ENCODE peak calls at places on chromosomes 7 and 10, in eight cellular contexts. R is neuronal stem cell, X is right cardiac atrium, N is adipocyte, Y is breast epithelium, S is suprapubic skin, E is ascending aorta, F is heart left ventricle. M is an unnamed sample.
A peak's percentile ranks its signal among the peaks of the same experiment; 100 is the strongest.

GRCh38 chr10:12844796-12845524 is 156.6 kb downstream of the CCDC3 start:
- DNase-seq in R (no peak), X (no peak), N (peak; percentile 77), Y (no peak), S (peak; percentile 28), E (peak; percentile 77), F (no peak), M (no peak)

GRCh38 chr10:121307411-121307980 is 290.7 kb downstream of the FGFR2 start:
- DNase-seq in R (no peak), X (no peak), N (no peak), Y (no peak), S (no peak), E (no peak), F (no peak), M (no peak)

GRCh38 chr7:73978681-73979563 is 49.1 kb upstream of the ELN start:
- DNase-seq in R (no peak), X (peak; percentile 62), N (no peak), Y (no peak), S (no peak), E (peak; percentile 75), F (peak; percentile 48), M (no peak)

GRCh38 chr10:44809652-44810051 is 101.5 kb upstream of the TMEM72 start:
- DNase-seq in R (no peak), X (no peak), N (peak; percentile 30), Y (no peak), S (no peak), E (no peak), F (no peak), M (no peak)

GRCh38 chr7:5636914-5637313 is 144.5 kb downstream of the RNF216 start:
- DNase-seq in R (no peak), X (peak; percentile 90), N (peak; percentile 93), Y (no peak), S (peak; percentile 91), E (peak; percentile 93), F (peak; percentile 72), M (peak; percentile 39)

GRCh38 chr10:110344622-110345021 is 39.9 kb upstream of the SMNDC1 start:
- DNase-seq in R (no peak), X (no peak), N (peak; percentile 33), Y (no peak), S (no peak), E (no peak), F (no peak), M (no peak)

GRCh38 chr10:95626468-95626867 is 30.0 kb downstream of the ALDH18A1 start:
- DNase-seq in R (no peak), X (no peak), N (no peak), Y (no peak), S (no peak), E (no peak), F (no peak), M (no peak)

GRCh38 chr10:35502697-35503096 is 102.4 kb upstream of the GJD4 start:
- DNase-seq in R (no peak), X (no peak), N (no peak), Y (no peak), S (no peak), E (no peak), F (no peak), M (no peak)

GRCh38 chr10:19730848-19731247 is 85.4 kb upstream of the PLXDC2 start:
- DNase-seq in R (no peak), X (no peak), N (no peak), Y (no peak), S (no peak), E (no peak), F (no peak), M (no peak)

GRCh38 chr10:29026065-29026797 is 262.6 kb upstream of the LYZL1 start:
- DNase-seq in R (no peak), X (no peak), N (no peak), Y (no peak), S (no peak), E (no peak), F (no peak), M (no peak)

GRCh38 chr7:158373761-158374545 is 213.7 kb downstream of the PTPRN2 start:
- DNase-seq in R (no peak), X (no peak), N (no peak), Y (no peak), S (no peak), E (no peak), F (no peak), M (no peak)

GRCh38 chr7:158372400-158373302 is 215.0 kb downstream of the PTPRN2 start:
- DNase-seq in R (no peak), X (no peak), N (no peak), Y (no peak), S (no peak), E (no peak), F (no peak), M (no peak)

GRCh38 chr7:158369866-158370265 is 217.8 kb downstream of the PTPRN2 start:
- DNase-seq in R (no peak), X (no peak), N (no peak), Y (peak; percentile 34), S (no peak), E (peak; percentile 41), F (no peak), M (no peak)

GRCh38 chr7:158369290-158369689 is 218.3 kb downstream of the PTPRN2 start:
- DNase-seq in R (no peak), X (no peak), N (no peak), Y (peak; percentile 22), S (no peak), E (peak; percentile 27), F (no peak), M (no peak)

DNA sequence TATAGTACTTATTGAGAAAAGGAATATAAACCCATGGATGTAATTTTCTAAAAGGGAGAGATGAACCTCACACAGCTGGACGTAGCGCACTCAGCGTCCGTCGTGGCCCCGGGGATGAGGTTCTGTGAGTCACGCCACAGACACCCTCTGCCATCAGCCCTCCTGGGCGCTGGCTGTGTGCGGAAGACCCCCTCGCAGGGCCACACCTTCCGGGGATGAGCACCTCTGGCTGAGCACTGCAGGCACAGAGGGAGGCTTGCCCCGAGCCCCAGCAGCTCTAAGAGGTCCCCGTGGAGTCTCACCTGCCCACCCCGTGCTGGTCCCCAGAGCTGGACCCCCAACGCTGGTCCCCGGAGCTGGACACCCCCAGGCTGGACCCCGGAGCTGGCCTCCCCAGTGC is 215.8 kb downstream of the PTPRN2 start:
- DNase-seq in R (no peak), X (no peak), N (no peak), Y (peak; percentile 38), S (no peak), E (peak; percentile 31), F (no peak), M (no peak)
- H3K9me3 ChIP-seq in R (no peaks in the 10 kb centered on the region), X (no peaks in the 10 kb centered on the region), N (peaks cover 5% of the 10 kb centered on the region), Y (no peaks in the 10 kb centered on the region), S (no peaks in the 10 kb centered on the region), E (no peaks in the 10 kb centered on the region), F (no peaks in the 10 kb centered on the region), M (no peaks in the 10 kb centered on the region)

DNA sequence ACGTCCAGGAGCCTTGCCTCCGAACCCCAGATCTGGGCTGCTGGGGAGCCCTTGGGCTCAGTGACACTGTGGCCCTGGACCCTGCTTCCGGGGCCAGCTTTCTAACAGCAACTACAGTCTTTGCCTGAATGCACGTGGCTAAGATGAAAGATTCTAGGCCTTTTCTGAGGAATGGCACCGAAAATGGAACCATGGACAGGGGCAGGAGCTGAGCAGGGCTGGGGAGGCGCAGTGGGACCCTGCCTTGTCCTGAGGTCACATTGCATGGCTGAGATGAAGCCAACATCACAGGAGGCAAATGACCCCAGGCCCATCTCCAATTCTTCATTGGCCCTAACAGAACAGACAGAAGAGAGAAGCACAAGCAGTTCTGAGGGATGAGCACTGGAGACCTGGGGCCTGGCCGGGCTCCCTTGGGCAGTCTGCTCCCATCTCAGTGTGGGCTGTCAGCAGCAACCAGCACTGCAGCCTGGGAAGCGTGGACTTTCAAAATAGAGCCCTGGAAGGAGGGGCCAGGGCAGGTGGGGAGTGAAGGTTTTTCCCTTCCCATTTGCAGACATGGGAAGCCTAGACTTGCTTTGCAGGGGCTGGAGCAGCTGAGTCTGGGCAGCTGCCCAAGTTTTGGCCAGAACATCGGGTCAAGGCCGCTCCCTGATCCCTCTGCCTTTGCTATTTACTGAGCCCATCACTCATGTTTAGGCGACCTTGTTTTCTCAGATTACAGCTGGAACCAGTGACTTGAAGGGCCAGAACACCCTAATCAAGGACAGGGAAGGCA is 114.4 kb upstream of the TCERG1L start:
- DNase-seq in R (no peak), X (peak; percentile 68), N (no peak), Y (no peak), S (no peak), E (no peak), F (no peak), M (no peak)
- H3K9me3 ChIP-seq in R (no peaks in the 10 kb centered on the region), X (no peaks in the 10 kb centered on the region), N (no peaks in the 10 kb centered on the region), Y (no peaks in the 10 kb centered on the region), S (no peaks in the 10 kb centered on the region), E (no peaks in the 10 kb centered on the region), F (no peaks in the 10 kb centered on the region), M (no peaks in the 10 kb centered on the region)

GRCh38 chr10:1368772-1369171 is 312.6 kb downstream of the WDR37 start:
- DNase-seq in R (peak; percentile 41), X (peak; percentile 58), N (no peak), Y (no peak), S (peak; percentile 75), E (peak; percentile 44), F (no peak), M (no peak)
- H3K9me3 ChIP-seq in R (no peaks in the 10 kb centered on the region), X (no peaks in the 10 kb centered on the region), N (no peaks in the 10 kb centered on the region), Y (no peaks in the 10 kb centered on the region), S (no peaks in the 10 kb centered on the region), E (no peaks in the 10 kb centered on the region), F (no peaks in the 10 kb centered on the region), M (no peaks in the 10 kb centered on the region)

DNA sequence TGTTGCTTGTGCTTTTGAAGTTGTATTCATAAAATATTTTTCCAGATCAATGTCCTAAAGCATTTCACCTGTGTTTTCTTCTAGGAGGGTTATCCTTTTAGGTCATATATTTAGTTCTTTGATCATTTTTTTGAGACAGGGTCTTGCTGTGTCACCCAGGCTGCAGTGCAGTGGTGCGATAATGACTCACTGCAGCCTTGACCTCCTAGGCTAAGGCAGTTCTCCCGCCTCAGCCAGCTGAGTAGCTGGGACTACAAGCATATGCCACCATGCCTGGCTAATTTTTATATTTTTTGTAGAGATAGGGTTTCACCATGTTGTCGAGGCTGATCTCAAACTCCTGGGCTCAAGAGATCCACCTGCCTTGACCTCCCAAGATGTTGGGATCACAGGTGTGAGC is 315.8 kb upstream of the KAT6B start:
- DNase-seq in R (no peak), X (no peak), N (no peak), Y (no peak), S (no peak), E (no peak), F (no peak), M (no peak)
- H3K9me3 ChIP-seq in R (peaks cover 31% of the 10 kb centered on the region), X (no peaks in the 10 kb centered on the region), N (peaks cover 49% of the 10 kb centered on the region), Y (no peaks in the 10 kb centered on the region), S (peaks cover 13% of the 10 kb centered on the region), E (peaks cover 24% of the 10 kb centered on the region), F (peaks cover 14% of the 10 kb centered on the region), M (no peaks in the 10 kb centered on the region)